ENCODE peak calls at places on chromosome 12, in eight cellular contexts. One of them, this sample, is unnamed. For H3K4me1, the result is how much of the 10 kb centered on the place peaks cover.

GRCh38 chr12:63940295-63940997 is 95.9 kb downstream of the SRGAP1 start:
- DNase-seq in CD4-positive, CD25-positive, alpha-beta regulatory T cell: no peak
- DNase-seq in mesenchymal stem cell: no peak
- DNase-seq in right atrium auricular region: no peak
- DNase-seq in left lung: no peak
- DNase-seq in RWPE2: no peak
- DNase-seq in Peyer's patch: no peak
- DNase-seq in stomach: no peak
- DNase-seq in this sample: no peak

GRCh38 chr12:69623970-69624369 is 13.3 kb upstream of the LRRC10 start:
- DNase-seq in CD4-positive, CD25-positive, alpha-beta regulatory T cell: no peak
- DNase-seq in mesenchymal stem cell: no peak
- DNase-seq in right atrium auricular region: no peak
- DNase-seq in left lung: no peak
- DNase-seq in RWPE2: no peak
- DNase-seq in Peyer's patch: no peak
- DNase-seq in stomach: peak
- DNase-seq in this sample: no peak

GRCh38 chr12:125470838-125471775 is 405.9 kb downstream of the AACS start:
- DNase-seq in CD4-positive, CD25-positive, alpha-beta regulatory T cell: no peak
- DNase-seq in mesenchymal stem cell: no peak
- DNase-seq in right atrium auricular region: no peak
- DNase-seq in left lung: no peak
- DNase-seq in RWPE2: no peak
- DNase-seq in Peyer's patch: no peak
- DNase-seq in stomach: no peak
- DNase-seq in this sample: no peak

GRCh38 chr12:754238-754816 is 1.9 kb downstream of the WNK1 start:
- DNase-seq in CD4-positive, CD25-positive, alpha-beta regulatory T cell: no peak
- DNase-seq in mesenchymal stem cell: peak
- DNase-seq in right atrium auricular region: no peak
- DNase-seq in left lung: peak
- DNase-seq in RWPE2: no peak
- DNase-seq in Peyer's patch: no peak
- DNase-seq in stomach: no peak
- DNase-seq in this sample: no peak

GRCh38 chr12:9071518-9071917 is 44.2 kb downstream of the A2M start:
- DNase-seq in CD4-positive, CD25-positive, alpha-beta regulatory T cell: no peak
- DNase-seq in mesenchymal stem cell: no peak
- DNase-seq in right atrium auricular region: no peak
- DNase-seq in left lung: no peak
- DNase-seq in RWPE2: no peak
- DNase-seq in Peyer's patch: no peak
- DNase-seq in stomach: no peak
- DNase-seq in this sample: no peak

GRCh38 chr12:70553391-70553859 is 83.8 kb downstream of the PTPRB start:
- DNase-seq in CD4-positive, CD25-positive, alpha-beta regulatory T cell: no peak
- DNase-seq in mesenchymal stem cell: no peak
- DNase-seq in right atrium auricular region: no peak
- DNase-seq in left lung: no peak
- DNase-seq in RWPE2: no peak
- DNase-seq in Peyer's patch: no peak
- DNase-seq in stomach: no peak
- DNase-seq in this sample: no peak

GRCh38 chr12:1838223-1838993 is 18.0 kb downstream of the LRTM2 start:
- DNase-seq in CD4-positive, CD25-positive, alpha-beta regulatory T cell: no peak
- DNase-seq in mesenchymal stem cell: no peak
- DNase-seq in right atrium auricular region: no peak
- DNase-seq in left lung: no peak
- DNase-seq in RWPE2: peak
- DNase-seq in Peyer's patch: no peak
- DNase-seq in stomach: no peak
- DNase-seq in this sample: no peak

GRCh38 chr12:98514984-98515367 is 414 bp upstream of the TMPO start:
- DNase-seq in CD4-positive, CD25-positive, alpha-beta regulatory T cell: no peak
- DNase-seq in mesenchymal stem cell: no peak
- DNase-seq in right atrium auricular region: no peak
- DNase-seq in left lung: no peak
- DNase-seq in RWPE2: no peak
- DNase-seq in Peyer's patch: no peak
- DNase-seq in stomach: no peak
- DNase-seq in this sample: no peak

GRCh38 chr12:47802312-47802711 is 17.4 kb downstream of the HDAC7 start:
- DNase-seq in CD4-positive, CD25-positive, alpha-beta regulatory T cell: no peak
- DNase-seq in mesenchymal stem cell: no peak
- DNase-seq in right atrium auricular region: no peak
- DNase-seq in left lung: no peak
- DNase-seq in RWPE2: no peak
- DNase-seq in Peyer's patch: no peak
- DNase-seq in stomach: no peak
- DNase-seq in this sample: no peak

GRCh38 chr12:50924439-50925341 is 27.7 kb upstream of the HIGD1C start:
- DNase-seq in CD4-positive, CD25-positive, alpha-beta regulatory T cell: peak
- DNase-seq in mesenchymal stem cell: peak
- DNase-seq in right atrium auricular region: peak
- DNase-seq in left lung: peak
- DNase-seq in RWPE2: no peak
- DNase-seq in Peyer's patch: peak
- DNase-seq in stomach: peak
- DNase-seq in this sample: peak

GRCh38 chr12:76375470-76375869 is 27.3 kb upstream of the BBS10 start:
- DNase-seq in CD4-positive, CD25-positive, alpha-beta regulatory T cell: no peak
- DNase-seq in mesenchymal stem cell: no peak
- DNase-seq in right atrium auricular region: no peak
- DNase-seq in left lung: no peak
- DNase-seq in RWPE2: no peak
- DNase-seq in Peyer's patch: no peak
- DNase-seq in stomach: no peak
- DNase-seq in this sample: no peak

GRCh38 chr12:112107728-112108447 is 695 bp downstream of the NAA25 start:
- DNase-seq in CD4-positive, CD25-positive, alpha-beta regulatory T cell: no peak
- DNase-seq in mesenchymal stem cell: peak
- DNase-seq in right atrium auricular region: peak
- DNase-seq in left lung: peak
- DNase-seq in RWPE2: no peak
- DNase-seq in Peyer's patch: no peak
- DNase-seq in stomach: no peak
- DNase-seq in this sample: no peak

GRCh38 chr12:31928246-31929139 is 30.7 kb upstream of the RESF1 start:
- DNase-seq in CD4-positive, CD25-positive, alpha-beta regulatory T cell: peak
- DNase-seq in mesenchymal stem cell: no peak
- DNase-seq in right atrium auricular region: no peak
- DNase-seq in left lung: no peak
- DNase-seq in RWPE2: no peak
- DNase-seq in Peyer's patch: no peak
- DNase-seq in stomach: no peak
- DNase-seq in this sample: no peak

GRCh38 chr12:67625004-67625403 is 23.5 kb upstream of the DYRK2 start:
- DNase-seq in CD4-positive, CD25-positive, alpha-beta regulatory T cell: no peak
- DNase-seq in mesenchymal stem cell: no peak
- DNase-seq in right atrium auricular region: no peak
- DNase-seq in left lung: no peak
- DNase-seq in RWPE2: no peak
- DNase-seq in Peyer's patch: no peak
- DNase-seq in stomach: no peak
- DNase-seq in this sample: no peak

GRCh38 chr12:75602111-75602510 is 90.7 kb upstream of the KRR1 start:
- DNase-seq in CD4-positive, CD25-positive, alpha-beta regulatory T cell: no peak
- DNase-seq in mesenchymal stem cell: no peak
- DNase-seq in right atrium auricular region: no peak
- DNase-seq in left lung: no peak
- DNase-seq in RWPE2: no peak
- DNase-seq in Peyer's patch: no peak
- DNase-seq in stomach: no peak
- DNase-seq in this sample: no peak

GRCh38 chr12:91813701-91814100 is 331.9 kb downstream of the BTG1 start:
- DNase-seq in CD4-positive, CD25-positive, alpha-beta regulatory T cell: no peak
- DNase-seq in mesenchymal stem cell: peak
- DNase-seq in right atrium auricular region: no peak
- DNase-seq in left lung: no peak
- DNase-seq in RWPE2: no peak
- DNase-seq in Peyer's patch: no peak
- DNase-seq in stomach: no peak
- DNase-seq in this sample: no peak

GRCh38 chr12:59689776-59690175 is 93.9 kb downstream of the SLC16A7 start:
- DNase-seq in CD4-positive, CD25-positive, alpha-beta regulatory T cell: no peak
- DNase-seq in mesenchymal stem cell: peak
- DNase-seq in right atrium auricular region: no peak
- DNase-seq in left lung: no peak
- DNase-seq in RWPE2: no peak
- DNase-seq in Peyer's patch: no peak
- DNase-seq in stomach: no peak
- DNase-seq in this sample: no peak

GRCh38 chr12:113862570-113863454 is 103.3 kb downstream of the RBM19 start:
- DNase-seq in CD4-positive, CD25-positive, alpha-beta regulatory T cell: no peak
- DNase-seq in mesenchymal stem cell: peak
- DNase-seq in right atrium auricular region: no peak
- DNase-seq in left lung: no peak
- DNase-seq in RWPE2: no peak
- DNase-seq in Peyer's patch: no peak
- DNase-seq in stomach: no peak
- DNase-seq in this sample: no peak

GRCh38 chr12:93090768-93091172 is 161.7 kb upstream of the EEA1 start:
- DNase-seq in CD4-positive, CD25-positive, alpha-beta regulatory T cell: no peak
- DNase-seq in mesenchymal stem cell: peak
- DNase-seq in right atrium auricular region: no peak
- DNase-seq in left lung: no peak
- DNase-seq in RWPE2: no peak
- DNase-seq in Peyer's patch: no peak
- DNase-seq in stomach: no peak
- DNase-seq in this sample: no peak
- H3K4me1 ChIP-seq in CD4-positive, CD25-positive, alpha-beta regulatory T cell: under half
- H3K4me1 ChIP-seq in mesenchymal stem cell: under half
- H3K4me1 ChIP-seq in right atrium auricular region: under half
- H3K4me1 ChIP-seq in left lung: under half
- H3K4me1 ChIP-seq in RWPE2: under half
- H3K4me1 ChIP-seq in Peyer's patch: under half
- H3K4me1 ChIP-seq in stomach: under half
- H3K4me1 ChIP-seq in this sample: under half

DNA sequence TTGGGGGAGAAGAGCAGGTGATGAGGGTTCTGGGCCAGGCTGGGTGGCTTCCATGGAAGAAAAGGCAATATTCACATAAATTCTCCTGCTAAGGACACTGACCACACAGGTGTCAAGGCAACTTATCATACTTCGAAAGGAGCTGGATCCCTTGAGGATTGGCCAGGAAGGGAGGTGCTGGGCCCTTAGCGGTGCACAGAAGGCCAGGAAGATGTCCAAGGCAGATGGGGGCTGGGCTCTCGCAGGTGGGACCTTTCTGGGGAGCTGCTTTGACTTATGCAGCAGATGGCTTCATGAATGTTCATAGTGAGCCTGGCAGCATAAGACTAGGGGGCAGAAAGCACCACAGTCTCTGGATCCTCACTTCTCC is 3.9 kb downstream of the CD63 start:
- DNase-seq in CD4-positive, CD25-positive, alpha-beta regulatory T cell: no peak
- DNase-seq in mesenchymal stem cell: no peak
- DNase-seq in right atrium auricular region: peak
- DNase-seq in left lung: peak
- DNase-seq in RWPE2: no peak
- DNase-seq in Peyer's patch: no peak
- DNase-seq in stomach: no peak
- DNase-seq in this sample: no peak
- H3K4me1 ChIP-seq in CD4-positive, CD25-positive, alpha-beta regulatory T cell: under half
- H3K4me1 ChIP-seq in mesenchymal stem cell: under half
- H3K4me1 ChIP-seq in right atrium auricular region: under half
- H3K4me1 ChIP-seq in left lung: under half
- H3K4me1 ChIP-seq in RWPE2: under half
- H3K4me1 ChIP-seq in Peyer's patch: under half
- H3K4me1 ChIP-seq in stomach: half or more
- H3K4me1 ChIP-seq in this sample: half or more

DNA sequence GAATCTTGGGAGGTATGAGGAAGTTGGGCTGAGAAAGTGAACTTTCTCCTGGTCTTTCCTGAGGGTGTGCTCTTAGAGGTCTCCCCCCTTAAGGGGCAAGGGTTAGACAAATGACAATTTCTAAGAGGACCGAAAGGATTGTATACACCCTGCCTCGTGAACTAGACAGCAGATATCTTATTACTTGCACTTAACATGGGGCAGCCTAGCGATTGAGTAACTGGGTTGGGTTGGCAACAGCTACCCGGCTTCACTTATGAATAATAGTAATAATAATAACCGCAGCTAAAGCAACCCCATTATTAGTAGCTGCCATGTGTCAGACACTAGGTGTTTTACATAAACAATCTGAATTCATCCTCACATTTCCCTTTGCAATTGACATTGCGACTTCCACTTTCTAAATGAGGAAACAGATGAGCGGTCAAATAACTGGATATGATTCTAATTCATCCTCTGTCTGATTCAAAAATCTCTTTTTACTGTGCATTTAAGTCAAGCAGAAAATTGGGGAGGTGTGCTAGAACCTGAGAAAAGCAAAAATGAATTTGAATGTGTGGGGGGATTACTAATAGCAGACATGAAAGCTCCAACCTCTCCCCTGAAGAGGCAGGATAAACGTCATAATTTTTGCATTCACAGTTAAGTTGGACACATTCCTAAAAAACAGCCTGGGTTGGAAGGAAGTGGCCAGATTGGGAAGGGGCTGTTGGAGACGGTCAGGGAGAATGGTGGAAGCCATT is 12.9 kb downstream of the EMP1 start:
- DNase-seq in CD4-positive, CD25-positive, alpha-beta regulatory T cell: no peak
- DNase-seq in mesenchymal stem cell: peak
- DNase-seq in right atrium auricular region: no peak
- DNase-seq in left lung: no peak
- DNase-seq in RWPE2: no peak
- DNase-seq in Peyer's patch: no peak
- DNase-seq in stomach: no peak
- DNase-seq in this sample: no peak
- H3K4me1 ChIP-seq in CD4-positive, CD25-positive, alpha-beta regulatory T cell: under half
- H3K4me1 ChIP-seq in mesenchymal stem cell: under half
- H3K4me1 ChIP-seq in right atrium auricular region: under half
- H3K4me1 ChIP-seq in left lung: under half
- H3K4me1 ChIP-seq in RWPE2: under half
- H3K4me1 ChIP-seq in Peyer's patch: under half
- H3K4me1 ChIP-seq in stomach: under half
- H3K4me1 ChIP-seq in this sample: under half

GRCh38 chr12:104469523-104469922 is 12.8 kb downstream of the CHST11 start:
- DNase-seq in CD4-positive, CD25-positive, alpha-beta regulatory T cell: no peak
- DNase-seq in mesenchymal stem cell: no peak
- DNase-seq in right atrium auricular region: no peak
- DNase-seq in left lung: no peak
- DNase-seq in RWPE2: no peak
- DNase-seq in Peyer's patch: no peak
- DNase-seq in stomach: no peak
- DNase-seq in this sample: no peak

GRCh38 chr12:104466694-104467345 is 10.1 kb downstream of the CHST11 start:
- DNase-seq in CD4-positive, CD25-positive, alpha-beta regulatory T cell: no peak
- DNase-seq in mesenchymal stem cell: no peak
- DNase-seq in right atrium auricular region: no peak
- DNase-seq in left lung: no peak
- DNase-seq in RWPE2: no peak
- DNase-seq in Peyer's patch: no peak
- DNase-seq in stomach: no peak
- DNase-seq in this sample: no peak

GRCh38 chr12:104469066-104469465 is 12.3 kb downstream of the CHST11 start:
- DNase-seq in CD4-positive, CD25-positive, alpha-beta regulatory T cell: no peak
- DNase-seq in mesenchymal stem cell: no peak
- DNase-seq in right atrium auricular region: no peak
- DNase-seq in left lung: no peak
- DNase-seq in RWPE2: no peak
- DNase-seq in Peyer's patch: no peak
- DNase-seq in stomach: no peak
- DNase-seq in this sample: no peak

GRCh38 chr12:104465379-104465778 is 8.6 kb downstream of the CHST11 start:
- DNase-seq in CD4-positive, CD25-positive, alpha-beta regulatory T cell: no peak
- DNase-seq in mesenchymal stem cell: no peak
- DNase-seq in right atrium auricular region: no peak
- DNase-seq in left lung: no peak
- DNase-seq in RWPE2: no peak
- DNase-seq in Peyer's patch: no peak
- DNase-seq in stomach: no peak
- DNase-seq in this sample: no peak

GRCh38 chr12:104467346-104467837 is 10.6 kb downstream of the CHST11 start:
- DNase-seq in CD4-positive, CD25-positive, alpha-beta regulatory T cell: no peak
- DNase-seq in mesenchymal stem cell: no peak
- DNase-seq in right atrium auricular region: no peak
- DNase-seq in left lung: no peak
- DNase-seq in RWPE2: no peak
- DNase-seq in Peyer's patch: no peak
- DNase-seq in stomach: no peak
- DNase-seq in this sample: no peak
- H3K4me1 ChIP-seq in CD4-positive, CD25-positive, alpha-beta regulatory T cell: half or more
- H3K4me1 ChIP-seq in mesenchymal stem cell: under half
- H3K4me1 ChIP-seq in right atrium auricular region: under half
- H3K4me1 ChIP-seq in left lung: under half
- H3K4me1 ChIP-seq in RWPE2: under half
- H3K4me1 ChIP-seq in Peyer's patch: under half
- H3K4me1 ChIP-seq in stomach: half or more
- H3K4me1 ChIP-seq in this sample: under half